ENCODE peak calls at places on chromosomes 13 and 19, in five cellular contexts. A, W, J, Z and R are unnamed samples.

GRCh38 chr13:111213964-111214726 is 99.0 kb downstream of the ARHGEF7 start:
- DNase-seq in Z (no peak), J (no peak), W (no peak), A (no peak), R (peak; percentile 81)

GRCh38 chr19:30567535-30568232 is 195.5 kb downstream of the ZNF536 start:
- DNase-seq in W (no peak), A (no peak), J (no peak), Z (no peak), R (no peak)

GRCh38 chr19:17304386-17305047 is 1.2 kb upstream of the MRPL34 start:
- DNase-seq in J (no peak), A (no peak), Z (peak; percentile 38), W (peak; percentile 56), R (no peak)

GRCh38 chr13:112346173-112346898 is 29.8 kb upstream of the SPACA7 start:
- DNase-seq in W (no peak), J (no peak), A (peak; percentile 79), Z (no peak), R (peak; percentile 71)

GRCh38 chr19:1471514-1472107 is 7.4 kb downstream of the C19orf25 start:
- DNase-seq in J (no peak), Z (no peak), W (no peak), A (no peak), R (no peak)

GRCh38 chr19:16116067-16116466 is 4.4 kb downstream of the RAB8A start:
- DNase-seq in W (no peak), Z (no peak), J (no peak), A (no peak), R (no peak)

GRCh38 chr19:19943848-19944582 is 43.3 kb downstream of the ZNF93 start:
- DNase-seq in W (no peak), Z (no peak), J (no peak), A (no peak), R (no peak)

GRCh38 chr19:623974-624373 is 9.4 kb downstream of the POLRMT start:
- DNase-seq in Z (no peak), J (peak; percentile 56), W (no peak), A (no peak), R (no peak)

GRCh38 chr19:35484637-35485036 is 5.6 kb downstream of the KRTDAP start:
- DNase-seq in A (no peak), Z (no peak), W (no peak), J (no peak), R (peak; percentile 63)

GRCh38 chr13:96817336-96817941 is 176.8 kb downstream of the OXGR1 start:
- DNase-seq in W (no peak), Z (no peak), A (no peak), J (no peak), R (no peak)

GRCh38 chr13:28659611-28659970 is 661 bp downstream of the POMP start:
- DNase-seq in J (no peak), A (no peak), W (no peak), Z (no peak), R (no peak)

GRCh38 chr19:50723069-50723468 is at the start of gene CLEC11A:
- DNase-seq in J (peak; percentile 60), A (no peak), Z (no peak), W (peak; percentile 68), R (no peak)

GRCh38 chr13:80463673-80464352 is 122.9 kb upstream of the SPRY2 start:
- DNase-seq in J (no peak), Z (no peak), A (no peak), W (no peak), R (no peak)

GRCh38 chr19:18109363-18109730 is 11.8 kb downstream of the MAST3 start:
- DNase-seq in J (no peak), Z (peak; percentile 80), A (no peak), W (no peak), R (no peak)

GRCh38 chr19:41263042-41263849 is 926 bp upstream of the HNRNPUL1 start:
- DNase-seq in W (peak; percentile 78), Z (peak; percentile 79), J (peak; percentile 79), A (peak; percentile 84), R (peak; percentile 93)

GRCh38 chr13:113666951-113667701 is at the start of gene GRK1:
- DNase-seq in W (peak; percentile 7), J (no peak), A (peak; percentile 57), Z (peak; percentile 43), R (peak; percentile 72)

GRCh38 chr19:6238643-6239281 is 41.0 kb downstream of the MLLT1 start:
- DNase-seq in A (no peak), J (peak; percentile 41), W (peak; percentile 77), Z (peak; percentile 50), R (peak; percentile 66)

GRCh38 chr19:53088091-53088490 is 15.1 kb downstream of the ZNF160 start:
- DNase-seq in A (no peak), W (no peak), J (no peak), Z (no peak), R (no peak)

GRCh38 chr19:20964798-20965197 is 41.7 kb downstream of the ZNF85 start:
- DNase-seq in A (no peak), J (no peak), Z (no peak), W (no peak), R (no peak)

GRCh38 chr19:51326216-51327065 is 15.0 kb downstream of the IGLON5 start:
- DNase-seq in W (no peak), A (no peak), J (no peak), Z (no peak), R (no peak)

GRCh38 chr19:2616741-2617392 is 85.6 kb downstream of the GNG7 start:
- DNase-seq in J (no peak), A (no peak), W (no peak), Z (no peak), R (peak; percentile 93)

GRCh38 chr19:2618611-2619010 is 83.9 kb downstream of the GNG7 start:
- DNase-seq in A (no peak), W (no peak), Z (no peak), J (no peak), R (peak; percentile 95)

GRCh38 chr19:2617393-2618165 is 84.9 kb downstream of the GNG7 start:
- DNase-seq in W (no peak), A (no peak), Z (no peak), J (no peak), R (no peak)

GRCh38 chr19:2613507-2614295 is 88.8 kb downstream of the GNG7 start:
- DNase-seq in Z (no peak), W (no peak), J (no peak), A (no peak), R (peak; percentile 91)

DNA sequence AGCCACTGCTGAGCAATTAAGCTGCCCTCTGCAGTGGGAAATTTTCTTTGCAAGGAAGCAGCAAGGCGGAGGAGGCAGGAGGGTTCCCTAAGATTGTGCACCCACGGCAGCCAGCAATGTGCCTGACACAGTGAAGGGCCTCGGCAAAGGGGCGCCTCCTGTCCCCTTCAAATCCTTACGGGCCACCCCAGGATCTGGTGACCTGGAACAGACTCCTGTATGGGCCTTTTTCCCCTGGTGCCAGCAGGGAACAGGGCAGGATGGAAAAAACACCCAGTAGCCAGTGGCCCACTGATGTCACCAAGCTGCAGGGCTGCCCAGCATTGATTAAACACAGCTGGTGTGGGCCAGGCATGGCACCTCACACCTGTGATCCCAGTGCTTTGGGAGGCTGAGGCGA is 86.7 kb downstream of the GNG7 start:
- DNase-seq in Z (no peak), W (no peak), A (no peak), J (no peak), R (no peak)
- H3K4me1 ChIP-seq in Z (peaks cover 26% of the 10 kb centered on the region), W (no peaks in the 10 kb centered on the region), A (peaks cover 28% of the 10 kb centered on the region), J (peaks cover 6% of the 10 kb centered on the region), R (peaks cover 99% of the 10 kb centered on the region)

GRCh38 chr13:49441846-49442245 is 2.0 kb downstream of the CAB39L start:
- DNase-seq in A (no peak), Z (no peak), W (no peak), J (no peak), R (no peak)

GRCh38 chr13:49446473-49446872 is 2.4 kb downstream of the SETDB2 start:
- DNase-seq in A (no peak), J (no peak), Z (no peak), W (no peak), R (no peak)

GRCh38 chr13:49443327-49443688 is 556 bp downstream of the CAB39L start:
- DNase-seq in A (no peak), W (no peak), Z (no peak), J (no peak), R (no peak)

GRCh38 chr13:49443689-49444516 is at the start of the genes CAB39L and SETDB2:
- DNase-seq in A (peak; percentile 100), J (peak; percentile 100), W (peak; percentile 98), Z (peak; percentile 100), R (peak; percentile 100)

GRCh38 chr13:49444517-49445395 is 682 bp downstream of the SETDB2 start:
- DNase-seq in W (no peak), J (peak; percentile 69), Z (no peak), A (no peak), R (no peak)
- TF ChIP-seq POLR2A in W (peak; percentile 26), J (no peak), Z (no peak), A (peak; percentile 45), R (peak; percentile 34)

GRCh38 chr13:101452519-101453485 is at the start of gene ITGBL1:
- DNase-seq in Z (no peak), W (no peak), J (no peak), A (peak; percentile 85), R (no peak)
- H3K4me1 ChIP-seq in Z (no peaks in the 10 kb centered on the region), W (peaks cover 6% of the 10 kb centered on the region), J (no peaks in the 10 kb centered on the region), A (peaks cover 24% of the 10 kb centered on the region), R (peaks cover 6% of the 10 kb centered on the region)

GRCh38 chr19:49564616-49565045 is 15.7 kb downstream of the NOSIP start:
- DNase-seq in J (no peak), W (no peak), Z (no peak), A (no peak), R (no peak)
- TF ChIP-seq POLR2A in J (no peak), W (no peak), Z (no peak), A (no peak), R (no peak)

DNA sequence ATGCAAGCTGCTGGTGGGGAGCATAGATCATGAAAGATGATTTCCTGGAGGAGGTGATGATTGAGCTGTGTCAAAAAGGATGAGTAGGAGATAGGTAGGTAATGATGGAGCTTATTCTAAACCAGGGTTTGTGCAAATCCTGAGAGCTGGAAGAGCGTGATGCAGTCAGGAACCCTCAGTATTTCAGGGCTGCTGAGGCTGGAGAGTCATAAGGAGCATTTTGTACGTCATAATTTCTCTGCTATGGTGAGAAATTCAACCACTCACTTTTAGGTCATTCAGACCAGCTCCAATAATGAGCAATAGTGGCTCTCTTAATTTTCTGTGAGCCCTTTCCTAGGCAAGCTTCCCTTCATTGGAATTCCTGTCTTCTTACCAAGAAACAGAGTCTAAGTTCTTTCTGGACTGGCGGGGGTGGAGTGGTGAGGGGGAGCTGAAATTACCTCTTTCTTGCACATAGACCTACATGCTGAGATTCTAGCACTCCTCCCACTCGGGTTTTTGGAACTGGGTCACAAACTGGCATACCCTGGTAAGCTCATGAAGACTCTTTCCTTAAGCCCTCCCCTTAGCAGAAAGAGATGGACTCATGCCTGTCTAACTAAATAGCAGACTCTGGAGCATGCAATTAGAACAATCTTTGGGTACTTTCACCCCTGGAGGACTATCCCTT is 62.2 kb upstream of the MYCBP2 start:
- DNase-seq in W (no peak), J (no peak), A (no peak), Z (no peak), R (no peak)
- H3K4me1 ChIP-seq in W (no peaks in the 10 kb centered on the region), J (no peaks in the 10 kb centered on the region), A (peaks cover 38% of the 10 kb centered on the region), Z (no peaks in the 10 kb centered on the region), R (peaks cover 8% of the 10 kb centered on the region)